ENCODE peak calls at places on chromosome 3, in five cellular contexts. B is Ammon's horn, Y is NCI-H774, Z is EL, D is NCI-H82. H is an unnamed sample.
A peak's percentile ranks its signal among the peaks of the same experiment; 100 is the strongest.

GRCh38 chr3:98971183-98971681 is 69.7 kb upstream of the DCBLD2 start:
- DNase-seq in B (no peak), Y (no peak), Z (peak; percentile 93), D (no peak), H (peak; percentile 93)

GRCh38 chr3:113431811-113432210 is 9.5 kb downstream of the CFAP44 start:
- DNase-seq in B (no peak), Y (no peak), Z (peak; percentile 19), D (no peak), H (no peak)

GRCh38 chr3:118080886-118081285 is 953.8 kb downstream of the IGSF11 start:
- DNase-seq in B (peak; percentile 2), Y (no peak), Z (no peak), D (no peak), H (no peak)

GRCh38 chr3:192917258-192917507 is 473 bp downstream of the MB21D2 start:
- DNase-seq in B (no peak), Y (no peak), Z (no peak), D (no peak), H (no peak)

GRCh38 chr3:182331356-182331755 is 461.9 kb upstream of the ATP11B start:
- DNase-seq in B (no peak), Y (no peak), Z (no peak), D (no peak), H (no peak)

GRCh38 chr3:27532426-27532825 is 48.2 kb upstream of the SLC4A7 start:
- DNase-seq in B (no peak), Y (no peak), Z (no peak), D (no peak), H (no peak)

GRCh38 chr3:139534992-139535879 is 4.3 kb downstream of the RBP1 start:
- DNase-seq in B (peak; percentile 76), Y (no peak), Z (no peak), D (peak; percentile 81), H (peak; percentile 91)

GRCh38 chr3:138942861-138943623 is 3.9 kb downstream of the FOXL2 start:
- DNase-seq in B (no peak), Y (no peak), Z (no peak), D (peak; percentile 51), H (no peak)

GRCh38 chr3:165895919-165896318 is 58.7 kb upstream of the BCHE start:
- DNase-seq in B (no peak), Y (no peak), Z (no peak), D (peak; percentile 91), H (no peak)

GRCh38 chr3:64011685-64012084 is 11.6 kb downstream of the PSMD6 start:
- DNase-seq in B (no peak), Y (no peak), Z (peak; percentile 70), D (no peak), H (peak; percentile 86)

GRCh38 chr3:24704496-24704895 is 209.8 kb upstream of the THRB start:
- DNase-seq in B (no peak), Y (no peak), Z (peak; percentile 15), D (no peak), H (peak; percentile 65)

GRCh38 chr3:167559922-167560321 is 86.1 kb upstream of the SERPINI2 start:
- DNase-seq in B (peak; percentile 7), Y (peak; percentile 29), Z (no peak), D (peak; percentile 50), H (no peak)

GRCh38 chr3:129621626-129622417 is 15.3 kb upstream of the PLXND1 start:
- DNase-seq in B (no peak), Y (no peak), Z (no peak), D (no peak), H (no peak)

GRCh38 chr3:30112904-30113484 is 493.4 kb upstream of the TGFBR2 start:
- DNase-seq in B (peak; percentile 36), Y (peak; percentile 18), Z (peak; percentile 47), D (peak; percentile 17), H (peak; percentile 78)

GRCh38 chr3:100335137-100335833 is 728 bp downstream of the NIT2 start:
- DNase-seq in B (peak; percentile 27), Y (no peak), Z (peak; percentile 9), D (peak; percentile 90), H (peak; percentile 19)

H was measured in astrocyte of the spinal cord.